ENCODE peak calls at places on chromosomes 4 and X, in nine cellular contexts. T, N, W, F, X, G, Y, J and Q are unnamed samples. For H3K9me3, the result is how much of the 10 kb centered on the place peaks cover.

GRCh38 chrX:40108084-40108958 is 10.6 kb upstream of the BCOR start:
- DNase-seq in J (peak), N (no peak), T (no peak), Y (peak), X (peak), F (peak), G (no peak), W (no peak), Q (no peak)

GRCh38 chr4:33060873-33061542 is 2340.8 kb downstream of the PCDH7 start:
- DNase-seq in Y (no peak), W (peak), G (peak), T (peak), N (no peak), J (no peak), F (peak), X (peak), Q (no peak)

GRCh38 chr4:138085956-138086355 is 156.2 kb downstream of the SLC7A11 start:
- DNase-seq in X (no peak), F (no peak), Y (no peak), J (no peak), N (no peak), T (no peak), G (no peak), W (no peak), Q (no peak)

GRCh38 chr4:87973283-87974169 is 2.0 kb upstream of the SPP1 start:
- DNase-seq in Y (peak), X (peak), N (no peak), T (peak), W (peak), G (peak), F (peak), J (peak), Q (no peak)

GRCh38 chrX:131752493-131753198 is 208.8 kb downstream of the OR13H1 start:
- DNase-seq in N (no peak), G (peak), Y (peak), T (peak), F (no peak), J (no peak), X (no peak), W (no peak), Q (no peak)

GRCh38 chr4:137610960-137611359 is 78.7 kb upstream of the PCDH18 start:
- DNase-seq in T (no peak), F (no peak), Y (no peak), J (no peak), X (no peak), W (no peak), G (peak), N (no peak), Q (no peak)

GRCh38 chrX:131792789-131793462 is 230.2 kb upstream of the STK26 start:
- DNase-seq in F (peak), G (peak), Y (peak), J (no peak), T (peak), N (no peak), W (peak), X (no peak), Q (no peak)

GRCh38 chr4:926538-926937 is 5.6 kb downstream of the GAK start:
- DNase-seq in N (no peak), J (no peak), W (no peak), F (no peak), X (peak), Y (no peak), T (no peak), G (no peak), Q (no peak)

GRCh38 chr4:152972821-152973613 is 36.9 kb downstream of the FHDC1 start:
- DNase-seq in J (no peak), T (peak), F (no peak), W (no peak), X (peak), G (peak), Y (no peak), N (no peak), Q (no peak)

GRCh38 chrX:11064851-11065600 is 46.1 kb upstream of the HCCS start:
- DNase-seq in W (no peak), N (no peak), F (no peak), T (peak), X (no peak), Y (no peak), G (peak), J (no peak), Q (no peak)

GRCh38 chrX:74514384-74514783 is 93.1 kb downstream of the SLC16A2 start:
- DNase-seq in X (no peak), T (no peak), J (no peak), Y (no peak), W (no peak), F (no peak), G (no peak), N (no peak), Q (no peak)

GRCh38 chr4:149409186-149410056 is 406.2 kb downstream of the IQCM start:
- DNase-seq in Y (no peak), J (no peak), G (peak), F (peak), X (peak), W (no peak), N (no peak), T (peak), Q (no peak)

GRCh38 chr4:98658287-98659105 is at the start of gene TSPAN5:
- DNase-seq in T (peak), X (peak), G (peak), Y (peak), N (peak), W (no peak), F (peak), J (peak), Q (peak)

GRCh38 chr4:56271121-56271520 is 116.2 kb downstream of the AASDH start:
- DNase-seq in J (no peak), W (no peak), G (no peak), X (no peak), F (no peak), T (peak), Y (no peak), N (no peak), Q (no peak)

GRCh38 chr4:163681208-163681821 is 186.8 kb downstream of the TMA16 start:
- DNase-seq in F (no peak), J (no peak), X (no peak), W (no peak), G (peak), N (no peak), T (no peak), Y (no peak), Q (no peak)

GRCh38 chr4:80070880-80071620 is 2.0 kb downstream of the ANTXR2 start:
- DNase-seq in N (no peak), Y (no peak), W (no peak), T (no peak), J (no peak), G (peak), F (no peak), X (no peak), Q (no peak)

GRCh38 chr4:186203391-186203802 is 12.0 kb downstream of the CYP4V2 start:
- DNase-seq in T (no peak), N (no peak), W (no peak), G (no peak), F (no peak), J (no peak), X (no peak), Y (no peak), Q (no peak)
- H3K9me3 ChIP-seq in T (under half), N (under half), W (under half), G (under half), F (under half), J (under half), X (under half), Y (under half), Q (under half)

GRCh38 chrX:41716767-41717473 is 7.1 kb upstream of the GPR82 start:
- DNase-seq in T (no peak), N (no peak), F (no peak), G (no peak), Y (no peak), J (no peak), W (no peak), X (no peak), Q (no peak)

GRCh38 chrX:41718481-41719245 is 5.3 kb upstream of the GPR82 start:
- DNase-seq in F (no peak), G (no peak), T (no peak), X (no peak), Y (no peak), J (no peak), N (no peak), W (no peak), Q (no peak)

GRCh38 chrX:41711021-41711667 is 12.8 kb upstream of the GPR82 start:
- DNase-seq in Y (no peak), T (no peak), G (no peak), F (no peak), J (no peak), W (no peak), X (no peak), N (no peak), Q (no peak)

GRCh38 chrX:41720125-41720780 is 3.7 kb upstream of the GPR82 start:
- DNase-seq in W (peak), J (no peak), F (no peak), Y (no peak), G (peak), N (no peak), X (no peak), T (no peak), Q (no peak)

GRCh38 chrX:41716217-41716616 is 7.8 kb upstream of the GPR82 start:
- DNase-seq in F (no peak), J (no peak), N (no peak), G (no peak), Y (no peak), X (no peak), W (no peak), T (no peak), Q (no peak)
- H3K9me3 ChIP-seq in F (under half), J (under half), N (under half), G (under half), Y (under half), X (under half), W (under half), T (under half), Q (under half)

DNA sequence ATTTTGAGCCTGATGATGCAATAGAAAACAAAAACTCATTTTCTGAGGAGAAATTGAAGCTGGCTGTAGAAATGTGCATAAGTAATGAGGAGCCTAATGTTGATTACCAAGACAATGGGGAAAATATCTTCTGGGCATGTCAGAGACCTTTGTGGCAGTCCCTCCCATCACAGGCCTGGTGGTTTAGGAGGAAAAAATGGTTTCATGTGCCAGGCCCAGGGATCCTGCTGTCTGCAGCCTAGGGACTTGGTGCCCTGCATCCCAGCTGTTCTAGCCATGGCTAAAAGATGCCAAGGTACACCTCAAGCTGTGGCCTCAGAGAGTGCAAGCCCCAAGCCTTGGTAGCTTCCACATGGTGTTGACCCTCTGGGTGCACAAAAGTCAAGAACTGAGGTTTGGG is 128.7 kb upstream of the ARHGEF9 start:
- DNase-seq in J (no peak), W (no peak), T (no peak), Y (no peak), F (no peak), X (no peak), G (no peak), N (no peak), Q (no peak)
- H3K9me3 ChIP-seq in J (under half), W (under half), T (under half), Y (under half), F (under half), X (under half), G (under half), N (under half), Q (under half)

DNA sequence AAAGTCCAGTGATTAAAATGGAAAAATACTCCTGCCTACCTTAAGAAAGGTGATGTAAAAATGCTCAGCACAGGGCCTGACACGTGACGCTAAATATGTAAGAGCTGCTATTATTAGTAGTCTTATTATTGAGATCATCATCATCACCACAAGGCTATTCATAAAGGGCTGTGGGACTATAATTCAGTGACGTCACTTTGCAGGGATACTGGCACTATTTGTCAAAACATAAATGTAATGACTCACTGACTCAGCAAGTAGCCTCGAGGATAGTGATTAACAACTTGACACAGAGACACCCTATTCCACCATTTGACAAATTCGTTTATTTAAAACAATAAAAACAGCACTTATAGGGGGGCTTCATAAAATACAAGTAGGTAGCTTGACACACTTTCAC is 258.9 kb downstream of the SPANXN1 start:
- DNase-seq in N (no peak), Y (no peak), G (no peak), J (no peak), X (no peak), F (no peak), T (no peak), W (no peak), Q (no peak)
- H3K9me3 ChIP-seq in N (under half), Y (under half), G (under half), J (under half), X (under half), F (under half), T (under half), W (under half), Q (under half)